ENCODE peak calls at places on chromosomes 7 and 10, in seven cellular contexts. N is colonic mucosa, I is astrocyte, W is HCT116, V is adipocyte, T is DND-41, G is neuronal stem cell. U is an unnamed sample. For H3K4me1, the result is how much of the 10 kb centered on the place peaks cover.

GRCh38 chr10:79044036-79044664 is 24.6 kb upstream of the ZMIZ1 start:
- DNase-seq in I (no peak), N (no peak), W (no peak), G (no peak), T (no peak), V (no peak), U (no peak)

GRCh38 chr10:70492786-70493659 is 14.5 kb downstream of the PALD1 start:
- DNase-seq in N (no peak), V (no peak), W (no peak), T (no peak), I (peak), G (no peak), U (no peak)

GRCh38 chr7:15832996-15833395 is 146.5 kb upstream of the MEOX2 start:
- DNase-seq in G (no peak), I (no peak), T (no peak), N (peak), V (peak), W (no peak), U (no peak)

GRCh38 chr7:135673360-135673706 is 11.0 kb downstream of the STMP1 start:
- DNase-seq in T (no peak), W (no peak), I (peak), N (no peak), G (no peak), V (peak), U (peak)

GRCh38 chr7:24290004-24290641 is 6.1 kb downstream of the NPY start:
- DNase-seq in W (peak), T (peak), G (no peak), I (peak), N (peak), V (peak), U (peak)

GRCh38 chr7:120021085-120021484 is 251.9 kb upstream of the KCND2 start:
- DNase-seq in W (no peak), T (no peak), V (peak), G (no peak), I (no peak), N (no peak), U (peak)

GRCh38 chr7:140375808-140376730 is 22.3 kb downstream of the SLC37A3 start:
- DNase-seq in I (no peak), G (no peak), W (no peak), V (no peak), N (no peak), T (peak), U (no peak)

GRCh38 chr10:125092564-125093031 is 67.8 kb downstream of the CTBP2 start:
- DNase-seq in T (no peak), N (no peak), V (no peak), G (no peak), W (no peak), I (no peak), U (no peak)

GRCh38 chr10:89466599-89467035 is 52.2 kb downstream of the IFIT5 start:
- DNase-seq in I (peak), G (no peak), N (no peak), T (no peak), W (peak), V (peak), U (peak)

GRCh38 chr7:24034251-24034650 is 249.7 kb upstream of the NPY start:
- DNase-seq in V (no peak), I (no peak), G (no peak), W (no peak), T (no peak), N (no peak), U (no peak)

GRCh38 chr10:115856580-115856979 is 416.4 kb downstream of the GFRA1 start:
- DNase-seq in W (no peak), N (no peak), G (peak), V (no peak), T (no peak), I (no peak), U (no peak)

GRCh38 chr7:25860206-25860881 is 291.7 kb upstream of the NFE2L3 start:
- DNase-seq in T (no peak), W (no peak), G (no peak), I (no peak), N (no peak), V (peak), U (no peak)

GRCh38 chr7:35349001-35349400 is 95.1 kb upstream of the TBX20 start:
- DNase-seq in G (no peak), N (no peak), W (no peak), V (no peak), I (no peak), T (no peak), U (no peak)

GRCh38 chr10:37711617-37712488 is 145.6 kb downstream of the ZNF248 start:
- DNase-seq in V (no peak), N (no peak), W (no peak), I (no peak), G (no peak), T (no peak), U (no peak)

GRCh38 chr10:48533951-48534720 is 70.7 kb downstream of the ARHGAP22 start:
- DNase-seq in W (no peak), N (no peak), V (peak), T (no peak), G (no peak), I (peak), U (peak)

GRCh38 chr7:36404639-36405408 is 15.2 kb downstream of the ANLN start:
- DNase-seq in I (no peak), G (no peak), N (no peak), W (no peak), V (no peak), T (no peak), U (no peak)

GRCh38 chr7:107913846-107914245 is 22.9 kb downstream of the DLD start:
- DNase-seq in N (no peak), W (no peak), V (no peak), I (no peak), T (no peak), G (no peak), U (peak)

GRCh38 chr10:59880976-59881510 is 25.3 kb downstream of the CCDC6 start:
- DNase-seq in W (no peak), V (no peak), T (no peak), G (no peak), N (peak), I (no peak), U (no peak)

GRCh38 chr10:103745264-103746247 is 109.8 kb downstream of the SH3PXD2A start:
- DNase-seq in V (no peak), G (no peak), I (peak), N (peak), W (peak), T (no peak), U (peak)

GRCh38 chr7:30799976-30800661 is 28.9 kb downstream of the MINDY4 start:
- DNase-seq in G (no peak), N (no peak), I (no peak), W (no peak), V (no peak), T (no peak), U (no peak)
- H3K4me1 ChIP-seq in G (under half), N (under half), I (half or more), W (under half), V (half or more), T (under half), U (half or more)

DNA sequence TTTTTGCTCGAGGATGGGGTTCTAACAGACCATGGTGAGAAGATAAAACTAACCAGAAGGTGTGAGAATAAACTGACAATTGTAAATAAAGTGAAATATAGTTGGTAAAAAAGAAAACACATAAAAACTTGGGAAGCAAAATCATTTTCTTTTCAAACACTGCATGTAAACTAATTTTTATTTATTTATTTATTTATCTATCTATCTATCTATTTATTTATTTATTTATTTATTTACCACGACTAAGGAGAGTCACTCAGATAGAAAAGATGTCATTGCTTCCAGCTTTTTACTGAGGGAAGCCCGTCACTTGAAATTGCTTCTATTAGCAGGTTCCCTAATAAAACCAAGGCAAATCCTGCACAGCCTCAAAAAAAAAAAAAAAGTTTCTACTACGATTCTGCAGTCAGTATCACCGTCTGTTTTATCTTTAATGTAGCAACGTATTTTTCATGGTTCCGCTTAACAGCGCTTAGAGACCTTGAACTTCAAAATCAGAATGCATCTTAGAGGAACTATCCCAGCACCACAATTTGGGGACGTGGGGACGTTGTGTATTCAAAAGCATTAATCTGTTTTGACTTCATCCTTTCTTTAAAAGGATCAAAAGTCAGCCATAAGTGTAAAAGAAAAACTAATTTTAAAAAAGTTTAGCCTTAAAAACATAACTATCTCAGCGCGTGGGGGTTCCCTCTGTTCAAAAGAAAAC is 33.2 kb upstream of the EBLN1 start:
- DNase-seq in N (no peak), G (no peak), W (no peak), T (no peak), V (peak), I (peak), U (peak)
- H3K9ac ChIP-seq in N (peak), G (no peak), W (peak), T (no peak), V (peak), I (peak), U (peak)

GRCh38 chr10:80271416-80271815 is 18.0 kb downstream of the MAT1A start:
- DNase-seq in V (no peak), N (no peak), W (no peak), G (no peak), I (no peak), T (no peak), U (no peak)
- H3K4me1 ChIP-seq in V (under half), N (under half), W (under half), G (under half), I (under half), T (under half), U (under half)

DNA sequence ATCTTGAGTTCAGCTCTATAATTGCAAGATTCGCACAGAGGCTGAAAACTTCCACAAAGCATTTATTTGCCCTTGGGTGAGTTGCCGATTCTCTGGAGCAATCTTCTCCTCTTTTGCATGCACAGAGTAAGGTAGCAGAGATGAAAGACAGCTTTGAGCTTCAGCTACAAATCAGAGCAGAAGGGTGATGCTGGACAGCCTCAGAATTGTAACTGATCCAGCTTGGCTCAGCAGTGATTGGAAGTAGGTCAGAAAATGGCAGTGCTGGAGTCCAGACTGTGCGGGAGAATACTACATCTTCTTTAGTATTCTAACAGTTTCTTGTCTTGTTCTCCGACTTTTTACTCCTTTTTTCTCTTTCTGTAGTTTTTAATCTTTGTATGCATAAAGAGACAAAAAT is 55.4 kb upstream of the CDC14C start:
- DNase-seq in G (no peak), I (no peak), W (no peak), T (no peak), V (no peak), N (no peak), U (no peak)
- H3K9ac ChIP-seq in G (no peak), I (no peak), W (no peak), T (no peak), V (no peak), N (no peak), U (no peak)

GRCh38 chr7:116271161-116271979 is 61.0 kb downstream of the TES start:
- DNase-seq in V (peak), N (no peak), W (no peak), G (no peak), T (no peak), I (peak), U (peak)
- H3K4me1 ChIP-seq in V (half or more), N (under half), W (half or more), G (under half), T (under half), I (under half), U (under half)

GRCh38 chr7:409344-410281 is 110.0 kb downstream of the PDGFA start:
- DNase-seq in I (no peak), G (no peak), N (no peak), W (no peak), V (no peak), T (no peak), U (no peak)
- H3K9ac ChIP-seq in I (no peak), G (no peak), N (no peak), W (no peak), V (no peak), T (no peak), U (no peak)

GRCh38 chr7:11699666-11700065 is 132.3 kb downstream of the THSD7A start:
- DNase-seq in V (no peak), T (no peak), I (no peak), G (no peak), N (no peak), W (no peak), U (no peak)

GRCh38 chr7:11703829-11704228 is 128.2 kb downstream of the THSD7A start:
- DNase-seq in G (no peak), W (no peak), V (no peak), T (no peak), N (no peak), I (no peak), U (no peak)

GRCh38 chr7:11698273-11698930 is 133.6 kb downstream of the THSD7A start:
- DNase-seq in T (no peak), G (no peak), W (no peak), V (no peak), N (no peak), I (no peak), U (no peak)

GRCh38 chr7:11702938-11703337 is 129.1 kb downstream of the THSD7A start:
- DNase-seq in W (no peak), V (no peak), T (no peak), I (no peak), N (no peak), G (no peak), U (no peak)

DNA sequence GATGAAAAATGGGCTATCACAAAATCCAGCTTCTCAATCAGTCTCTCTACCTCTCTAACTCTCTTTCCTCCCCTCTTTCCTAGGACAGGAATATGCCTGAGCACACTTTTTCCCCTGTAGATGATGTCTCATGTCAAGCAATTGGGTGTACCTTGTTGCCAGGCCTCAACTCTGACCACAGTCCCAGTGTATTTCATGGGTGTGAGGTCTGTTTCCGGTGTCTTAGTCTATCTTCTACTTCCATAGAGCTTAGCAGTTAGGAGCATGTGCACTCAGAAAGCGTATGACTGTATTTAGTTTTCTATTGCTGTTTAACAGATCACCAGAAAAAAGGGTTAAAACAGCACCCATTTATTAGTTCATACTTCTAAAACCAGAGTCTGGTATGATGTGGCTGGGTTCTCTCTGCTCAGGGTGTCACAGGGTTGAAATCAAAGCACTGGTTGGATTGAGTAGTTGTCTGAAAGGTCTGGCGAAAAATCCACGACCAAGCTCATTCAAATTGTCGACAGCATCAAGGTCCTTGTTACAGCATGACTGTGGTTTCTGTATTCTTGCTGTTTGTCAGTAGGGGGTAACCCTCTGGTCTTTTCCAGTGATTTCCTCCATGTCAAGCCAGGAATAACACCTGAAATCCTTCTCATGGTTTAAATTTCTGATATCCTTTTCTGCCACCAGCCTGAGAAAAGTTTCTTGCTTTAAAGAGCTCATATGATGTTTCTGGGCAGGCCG is 130.0 kb downstream of the THSD7A start:
- DNase-seq in N (no peak), V (no peak), W (no peak), T (no peak), I (peak), G (no peak), U (no peak)
- H3K4me1 ChIP-seq in N (under half), V (under half), W (under half), T (under half), I (under half), G (under half), U (under half)

GRCh38 chr7:73557108-73557396 is 438 bp downstream of the BCL7B start:
- DNase-seq in V (peak), G (peak), W (peak), I (peak), N (peak), T (peak), U (peak)
- H3K9ac ChIP-seq in V (peak), G (peak), W (peak), I (peak), N (peak), T (peak), U (peak)